ENCODE peak calls at places on chromosomes 6 and 20, in eight cellular contexts. One of them, this sample, is unnamed.

GRCh38 chr20:35870541-35871307 is 83.6 kb downstream of the SCAND1 start:
- DNase-seq in mucosa of gallbladder: no peak
- DNase-seq in dorsolateral prefrontal cortex: no peak
- DNase-seq in T-cell: no peak
- DNase-seq in activated naive CD4-positive, alpha-beta T cell treated with anti-CD3 and anti-CD28 coated beads, Interleukin-2, amount 10 ng/mL, durations not matched to agents 7 days and 5 days: no peak
- DNase-seq in NCI-H1105: no peak
- DNase-seq in HTR-8/SVneo: no peak
- DNase-seq in NAMALWA: no peak
- DNase-seq in this sample: no peak

GRCh38 chr6:157518399-157519250 is 137.6 kb downstream of the ZDHHC14 start:
- DNase-seq in mucosa of gallbladder: peak
- DNase-seq in HTR-8/SVneo: no peak
- DNase-seq in NAMALWA: no peak
- DNase-seq in activated naive CD4-positive, alpha-beta T cell treated with anti-CD3 and anti-CD28 coated beads, Interleukin-2, amount 10 ng/mL, durations not matched to agents 7 days and 5 days: no peak
- DNase-seq in T-cell: no peak
- DNase-seq in NCI-H1105: no peak
- DNase-seq in dorsolateral prefrontal cortex: no peak
- DNase-seq in this sample: no peak

GRCh38 chr6:71473908-71474307 is 185.3 kb downstream of the OGFRL1 start:
- DNase-seq in mucosa of gallbladder: peak
- DNase-seq in NCI-H1105: no peak
- DNase-seq in HTR-8/SVneo: no peak
- DNase-seq in T-cell: no peak
- DNase-seq in dorsolateral prefrontal cortex: no peak
- DNase-seq in NAMALWA: no peak
- DNase-seq in activated naive CD4-positive, alpha-beta T cell treated with anti-CD3 and anti-CD28 coated beads, Interleukin-2, amount 10 ng/mL, durations not matched to agents 7 days and 5 days: no peak
- DNase-seq in this sample: peak

GRCh38 chr20:11982289-11982957 is 64.7 kb downstream of the BTBD3 start:
- DNase-seq in HTR-8/SVneo: no peak
- DNase-seq in mucosa of gallbladder: peak
- DNase-seq in dorsolateral prefrontal cortex: no peak
- DNase-seq in activated naive CD4-positive, alpha-beta T cell treated with anti-CD3 and anti-CD28 coated beads, Interleukin-2, amount 10 ng/mL, durations not matched to agents 7 days and 5 days: no peak
- DNase-seq in NCI-H1105: no peak
- DNase-seq in T-cell: no peak
- DNase-seq in NAMALWA: no peak
- DNase-seq in this sample: no peak

GRCh38 chr6:87029711-87030314 is 65.1 kb downstream of the CGA start:
- DNase-seq in T-cell: no peak
- DNase-seq in NAMALWA: peak
- DNase-seq in mucosa of gallbladder: no peak
- DNase-seq in activated naive CD4-positive, alpha-beta T cell treated with anti-CD3 and anti-CD28 coated beads, Interleukin-2, amount 10 ng/mL, durations not matched to agents 7 days and 5 days: no peak
- DNase-seq in HTR-8/SVneo: peak
- DNase-seq in dorsolateral prefrontal cortex: no peak
- DNase-seq in NCI-H1105: peak
- DNase-seq in this sample: peak

GRCh38 chr20:8255945-8256632 is 124.0 kb downstream of the PLCB1 start:
- DNase-seq in mucosa of gallbladder: no peak
- DNase-seq in activated naive CD4-positive, alpha-beta T cell treated with anti-CD3 and anti-CD28 coated beads, Interleukin-2, amount 10 ng/mL, durations not matched to agents 7 days and 5 days: no peak
- DNase-seq in NAMALWA: no peak
- DNase-seq in dorsolateral prefrontal cortex: no peak
- DNase-seq in T-cell: no peak
- DNase-seq in HTR-8/SVneo: no peak
- DNase-seq in NCI-H1105: peak
- DNase-seq in this sample: peak

GRCh38 chr6:40395066-40395697 is 192.0 kb downstream of the LRFN2 start:
- DNase-seq in NAMALWA: no peak
- DNase-seq in dorsolateral prefrontal cortex: no peak
- DNase-seq in activated naive CD4-positive, alpha-beta T cell treated with anti-CD3 and anti-CD28 coated beads, Interleukin-2, amount 10 ng/mL, durations not matched to agents 7 days and 5 days: peak
- DNase-seq in T-cell: no peak
- DNase-seq in NCI-H1105: no peak
- DNase-seq in HTR-8/SVneo: no peak
- DNase-seq in mucosa of gallbladder: no peak
- DNase-seq in this sample: no peak

GRCh38 chr6:42315991-42316378 is 98.3 kb upstream of the MRPS10 start:
- DNase-seq in dorsolateral prefrontal cortex: no peak
- DNase-seq in NCI-H1105: no peak
- DNase-seq in NAMALWA: no peak
- DNase-seq in activated naive CD4-positive, alpha-beta T cell treated with anti-CD3 and anti-CD28 coated beads, Interleukin-2, amount 10 ng/mL, durations not matched to agents 7 days and 5 days: no peak
- DNase-seq in T-cell: no peak
- DNase-seq in HTR-8/SVneo: peak
- DNase-seq in mucosa of gallbladder: peak
- DNase-seq in this sample: peak

GRCh38 chr6:4021862-4022715 is 56.8 kb downstream of the FAM217A start:
- DNase-seq in NCI-H1105: no peak
- DNase-seq in activated naive CD4-positive, alpha-beta T cell treated with anti-CD3 and anti-CD28 coated beads, Interleukin-2, amount 10 ng/mL, durations not matched to agents 7 days and 5 days: no peak
- DNase-seq in dorsolateral prefrontal cortex: no peak
- DNase-seq in HTR-8/SVneo: no peak
- DNase-seq in T-cell: no peak
- DNase-seq in NAMALWA: peak
- DNase-seq in mucosa of gallbladder: no peak
- DNase-seq in this sample: no peak

GRCh38 chr6:133306876-133307275 is 65.7 kb downstream of the EYA4 start:
- DNase-seq in T-cell: no peak
- DNase-seq in NCI-H1105: no peak
- DNase-seq in mucosa of gallbladder: no peak
- DNase-seq in dorsolateral prefrontal cortex: no peak
- DNase-seq in NAMALWA: no peak
- DNase-seq in activated naive CD4-positive, alpha-beta T cell treated with anti-CD3 and anti-CD28 coated beads, Interleukin-2, amount 10 ng/mL, durations not matched to agents 7 days and 5 days: no peak
- DNase-seq in HTR-8/SVneo: no peak
- DNase-seq in this sample: no peak

GRCh38 chr6:158205220-158205944 is 37.2 kb downstream of the GTF2H5 start:
- DNase-seq in T-cell: no peak
- DNase-seq in HTR-8/SVneo: no peak
- DNase-seq in activated naive CD4-positive, alpha-beta T cell treated with anti-CD3 and anti-CD28 coated beads, Interleukin-2, amount 10 ng/mL, durations not matched to agents 7 days and 5 days: no peak
- DNase-seq in NCI-H1105: no peak
- DNase-seq in dorsolateral prefrontal cortex: no peak
- DNase-seq in mucosa of gallbladder: no peak
- DNase-seq in NAMALWA: no peak
- DNase-seq in this sample: no peak

GRCh38 chr20:45917790-45918141 is 5.8 kb upstream of the PLTP start:
- DNase-seq in dorsolateral prefrontal cortex: no peak
- DNase-seq in T-cell: no peak
- DNase-seq in NCI-H1105: no peak
- DNase-seq in mucosa of gallbladder: no peak
- DNase-seq in NAMALWA: no peak
- DNase-seq in activated naive CD4-positive, alpha-beta T cell treated with anti-CD3 and anti-CD28 coated beads, Interleukin-2, amount 10 ng/mL, durations not matched to agents 7 days and 5 days: no peak
- DNase-seq in HTR-8/SVneo: no peak
- DNase-seq in this sample: no peak

GRCh38 chr6:136607932-136608772 is 57.9 kb upstream of the MAP7 start:
- DNase-seq in activated naive CD4-positive, alpha-beta T cell treated with anti-CD3 and anti-CD28 coated beads, Interleukin-2, amount 10 ng/mL, durations not matched to agents 7 days and 5 days: peak
- DNase-seq in T-cell: peak
- DNase-seq in NAMALWA: peak
- DNase-seq in mucosa of gallbladder: peak
- DNase-seq in HTR-8/SVneo: peak
- DNase-seq in dorsolateral prefrontal cortex: peak
- DNase-seq in NCI-H1105: peak
- DNase-seq in this sample: no peak

GRCh38 chr6:145829102-145829501 is 14.5 kb upstream of the FBXO30 start:
- DNase-seq in activated naive CD4-positive, alpha-beta T cell treated with anti-CD3 and anti-CD28 coated beads, Interleukin-2, amount 10 ng/mL, durations not matched to agents 7 days and 5 days: no peak
- DNase-seq in mucosa of gallbladder: no peak
- DNase-seq in dorsolateral prefrontal cortex: no peak
- DNase-seq in NCI-H1105: no peak
- DNase-seq in NAMALWA: no peak
- DNase-seq in T-cell: no peak
- DNase-seq in HTR-8/SVneo: no peak
- DNase-seq in this sample: no peak

GRCh38 chr6:109526905-109527628 is 44.0 kb upstream of the ZBTB24 start:
- DNase-seq in mucosa of gallbladder: peak
- DNase-seq in HTR-8/SVneo: peak
- DNase-seq in T-cell: peak
- DNase-seq in activated naive CD4-positive, alpha-beta T cell treated with anti-CD3 and anti-CD28 coated beads, Interleukin-2, amount 10 ng/mL, durations not matched to agents 7 days and 5 days: peak
- DNase-seq in NAMALWA: peak
- DNase-seq in dorsolateral prefrontal cortex: peak
- DNase-seq in NCI-H1105: peak
- DNase-seq in this sample: no peak

GRCh38 chr6:48782230-48782629 is 671.2 kb upstream of the PTCHD4 start:
- DNase-seq in mucosa of gallbladder: no peak
- DNase-seq in T-cell: no peak
- DNase-seq in NAMALWA: no peak
- DNase-seq in HTR-8/SVneo: no peak
- DNase-seq in dorsolateral prefrontal cortex: no peak
- DNase-seq in activated naive CD4-positive, alpha-beta T cell treated with anti-CD3 and anti-CD28 coated beads, Interleukin-2, amount 10 ng/mL, durations not matched to agents 7 days and 5 days: no peak
- DNase-seq in NCI-H1105: no peak
- DNase-seq in this sample: no peak

GRCh38 chr6:31041372-31041974 is 31.2 kb downstream of the MUC22 start:
- DNase-seq in NCI-H1105: no peak
- DNase-seq in activated naive CD4-positive, alpha-beta T cell treated with anti-CD3 and anti-CD28 coated beads, Interleukin-2, amount 10 ng/mL, durations not matched to agents 7 days and 5 days: no peak
- DNase-seq in NAMALWA: no peak
- DNase-seq in T-cell: no peak
- DNase-seq in HTR-8/SVneo: no peak
- DNase-seq in mucosa of gallbladder: peak
- DNase-seq in dorsolateral prefrontal cortex: no peak
- DNase-seq in this sample: no peak

GRCh38 chr6:42135161-42135560 is 7.3 kb downstream of the C6orf132 start:
- DNase-seq in HTR-8/SVneo: no peak
- DNase-seq in activated naive CD4-positive, alpha-beta T cell treated with anti-CD3 and anti-CD28 coated beads, Interleukin-2, amount 10 ng/mL, durations not matched to agents 7 days and 5 days: no peak
- DNase-seq in NCI-H1105: no peak
- DNase-seq in mucosa of gallbladder: no peak
- DNase-seq in T-cell: no peak
- DNase-seq in NAMALWA: no peak
- DNase-seq in dorsolateral prefrontal cortex: no peak
- DNase-seq in this sample: no peak

GRCh38 chr6:114998492-114998891 is 655.7 kb upstream of the HS3ST5 start:
- DNase-seq in dorsolateral prefrontal cortex: no peak
- DNase-seq in activated naive CD4-positive, alpha-beta T cell treated with anti-CD3 and anti-CD28 coated beads, Interleukin-2, amount 10 ng/mL, durations not matched to agents 7 days and 5 days: no peak
- DNase-seq in T-cell: no peak
- DNase-seq in NCI-H1105: no peak
- DNase-seq in NAMALWA: no peak
- DNase-seq in mucosa of gallbladder: no peak
- DNase-seq in HTR-8/SVneo: no peak
- DNase-seq in this sample: no peak

GRCh38 chr6:33843086-33843695 is 39.4 kb upstream of the MLN start:
- DNase-seq in activated naive CD4-positive, alpha-beta T cell treated with anti-CD3 and anti-CD28 coated beads, Interleukin-2, amount 10 ng/mL, durations not matched to agents 7 days and 5 days: no peak
- DNase-seq in HTR-8/SVneo: no peak
- DNase-seq in NCI-H1105: no peak
- DNase-seq in T-cell: no peak
- DNase-seq in NAMALWA: no peak
- DNase-seq in mucosa of gallbladder: no peak
- DNase-seq in dorsolateral prefrontal cortex: no peak
- DNase-seq in this sample: no peak

GRCh38 chr20:53636725-53637097 is 43.1 kb upstream of the ZNF217 start:
- DNase-seq in dorsolateral prefrontal cortex: no peak
- DNase-seq in activated naive CD4-positive, alpha-beta T cell treated with anti-CD3 and anti-CD28 coated beads, Interleukin-2, amount 10 ng/mL, durations not matched to agents 7 days and 5 days: no peak
- DNase-seq in NCI-H1105: no peak
- DNase-seq in T-cell: no peak
- DNase-seq in HTR-8/SVneo: no peak
- DNase-seq in NAMALWA: no peak
- DNase-seq in mucosa of gallbladder: no peak
- DNase-seq in this sample: no peak

GRCh38 chr6:83978324-83978734 is 55.2 kb upstream of the MRAP2 start:
- DNase-seq in dorsolateral prefrontal cortex: no peak
- DNase-seq in mucosa of gallbladder: no peak
- DNase-seq in activated naive CD4-positive, alpha-beta T cell treated with anti-CD3 and anti-CD28 coated beads, Interleukin-2, amount 10 ng/mL, durations not matched to agents 7 days and 5 days: no peak
- DNase-seq in T-cell: no peak
- DNase-seq in NCI-H1105: no peak
- DNase-seq in HTR-8/SVneo: no peak
- DNase-seq in NAMALWA: no peak
- DNase-seq in this sample: no peak

GRCh38 chr6:14848019-14848418 is 397.9 kb upstream of the JARID2 start:
- DNase-seq in mucosa of gallbladder: no peak
- DNase-seq in NCI-H1105: no peak
- DNase-seq in NAMALWA: no peak
- DNase-seq in activated naive CD4-positive, alpha-beta T cell treated with anti-CD3 and anti-CD28 coated beads, Interleukin-2, amount 10 ng/mL, durations not matched to agents 7 days and 5 days: no peak
- DNase-seq in T-cell: no peak
- DNase-seq in HTR-8/SVneo: no peak
- DNase-seq in dorsolateral prefrontal cortex: no peak
- DNase-seq in this sample: no peak

GRCh38 chr20:35318502-35319157 is 26.4 kb upstream of the FAM83C start:
- DNase-seq in NAMALWA: no peak
- DNase-seq in dorsolateral prefrontal cortex: no peak
- DNase-seq in T-cell: no peak
- DNase-seq in HTR-8/SVneo: peak
- DNase-seq in NCI-H1105: no peak
- DNase-seq in activated naive CD4-positive, alpha-beta T cell treated with anti-CD3 and anti-CD28 coated beads, Interleukin-2, amount 10 ng/mL, durations not matched to agents 7 days and 5 days: no peak
- DNase-seq in mucosa of gallbladder: peak
- DNase-seq in this sample: peak

GRCh38 chr6:152462716-152463115 is 174.4 kb downstream of the SYNE1 start:
- DNase-seq in T-cell: no peak
- DNase-seq in dorsolateral prefrontal cortex: no peak
- DNase-seq in NAMALWA: no peak
- DNase-seq in NCI-H1105: no peak
- DNase-seq in HTR-8/SVneo: no peak
- DNase-seq in mucosa of gallbladder: no peak
- DNase-seq in activated naive CD4-positive, alpha-beta T cell treated with anti-CD3 and anti-CD28 coated beads, Interleukin-2, amount 10 ng/mL, durations not matched to agents 7 days and 5 days: no peak
- DNase-seq in this sample: no peak

GRCh38 chr6:37021356-37022129 is 16.1 kb downstream of the FGD2 start:
- DNase-seq in activated naive CD4-positive, alpha-beta T cell treated with anti-CD3 and anti-CD28 coated beads, Interleukin-2, amount 10 ng/mL, durations not matched to agents 7 days and 5 days: peak
- DNase-seq in NAMALWA: peak
- DNase-seq in dorsolateral prefrontal cortex: no peak
- DNase-seq in T-cell: peak
- DNase-seq in mucosa of gallbladder: no peak
- DNase-seq in HTR-8/SVneo: peak
- DNase-seq in NCI-H1105: peak
- DNase-seq in this sample: no peak

GRCh38 chr6:26125015-26125690 is 37.9 kb downstream of the HFE start:
- DNase-seq in NCI-H1105: no peak
- DNase-seq in mucosa of gallbladder: no peak
- DNase-seq in HTR-8/SVneo: no peak
- DNase-seq in T-cell: peak
- DNase-seq in activated naive CD4-positive, alpha-beta T cell treated with anti-CD3 and anti-CD28 coated beads, Interleukin-2, amount 10 ng/mL, durations not matched to agents 7 days and 5 days: peak
- DNase-seq in dorsolateral prefrontal cortex: no peak
- DNase-seq in NAMALWA: peak
- DNase-seq in this sample: no peak

GRCh38 chr6:89369009-89369408 is 16.5 kb upstream of the UBE2J1 start:
- DNase-seq in NAMALWA: no peak
- DNase-seq in dorsolateral prefrontal cortex: no peak
- DNase-seq in HTR-8/SVneo: no peak
- DNase-seq in NCI-H1105: no peak
- DNase-seq in T-cell: no peak
- DNase-seq in mucosa of gallbladder: peak
- DNase-seq in activated naive CD4-positive, alpha-beta T cell treated with anti-CD3 and anti-CD28 coated beads, Interleukin-2, amount 10 ng/mL, durations not matched to agents 7 days and 5 days: no peak
- DNase-seq in this sample: peak

GRCh38 chr6:10555625-10556309 is 34.6 kb downstream of the GCNT2 start:
- DNase-seq in T-cell: no peak
- DNase-seq in mucosa of gallbladder: peak
- DNase-seq in activated naive CD4-positive, alpha-beta T cell treated with anti-CD3 and anti-CD28 coated beads, Interleukin-2, amount 10 ng/mL, durations not matched to agents 7 days and 5 days: no peak
- DNase-seq in dorsolateral prefrontal cortex: peak
- DNase-seq in NAMALWA: no peak
- DNase-seq in NCI-H1105: peak
- DNase-seq in HTR-8/SVneo: peak
- DNase-seq in this sample: peak

GRCh38 chr20:31674895-31675827 is 37.4 kb downstream of the COX4I2 start:
- DNase-seq in mucosa of gallbladder: peak
- DNase-seq in NCI-H1105: no peak
- DNase-seq in dorsolateral prefrontal cortex: peak
- DNase-seq in activated naive CD4-positive, alpha-beta T cell treated with anti-CD3 and anti-CD28 coated beads, Interleukin-2, amount 10 ng/mL, durations not matched to agents 7 days and 5 days: peak
- DNase-seq in HTR-8/SVneo: no peak
- DNase-seq in NAMALWA: peak
- DNase-seq in T-cell: peak
- DNase-seq in this sample: peak

GRCh38 chr6:150857906-150858365 is 7.6 kb upstream of the MTHFD1L start:
- DNase-seq in HTR-8/SVneo: no peak
- DNase-seq in T-cell: no peak
- DNase-seq in NAMALWA: no peak
- DNase-seq in dorsolateral prefrontal cortex: no peak
- DNase-seq in activated naive CD4-positive, alpha-beta T cell treated with anti-CD3 and anti-CD28 coated beads, Interleukin-2, amount 10 ng/mL, durations not matched to agents 7 days and 5 days: no peak
- DNase-seq in NCI-H1105: no peak
- DNase-seq in mucosa of gallbladder: no peak
- DNase-seq in this sample: no peak

GRCh38 chr6:111199935-111200822 is 112.9 kb downstream of the SLC16A10 start:
- DNase-seq in HTR-8/SVneo: no peak
- DNase-seq in T-cell: no peak
- DNase-seq in NCI-H1105: no peak
- DNase-seq in mucosa of gallbladder: no peak
- DNase-seq in dorsolateral prefrontal cortex: no peak
- DNase-seq in NAMALWA: no peak
- DNase-seq in activated naive CD4-positive, alpha-beta T cell treated with anti-CD3 and anti-CD28 coated beads, Interleukin-2, amount 10 ng/mL, durations not matched to agents 7 days and 5 days: no peak
- DNase-seq in this sample: no peak

GRCh38 chr20:62801284-62802010 is 3.2 kb upstream of the OGFR start:
- DNase-seq in T-cell: no peak
- DNase-seq in NCI-H1105: no peak
- DNase-seq in NAMALWA: no peak
- DNase-seq in mucosa of gallbladder: no peak
- DNase-seq in activated naive CD4-positive, alpha-beta T cell treated with anti-CD3 and anti-CD28 coated beads, Interleukin-2, amount 10 ng/mL, durations not matched to agents 7 days and 5 days: no peak
- DNase-seq in HTR-8/SVneo: no peak
- DNase-seq in dorsolateral prefrontal cortex: no peak
- DNase-seq in this sample: no peak

GRCh38 chr6:33417127-33417902 is 592 bp downstream of the CUTA start:
- DNase-seq in NAMALWA: no peak
- DNase-seq in mucosa of gallbladder: no peak
- DNase-seq in HTR-8/SVneo: no peak
- DNase-seq in NCI-H1105: no peak
- DNase-seq in activated naive CD4-positive, alpha-beta T cell treated with anti-CD3 and anti-CD28 coated beads, Interleukin-2, amount 10 ng/mL, durations not matched to agents 7 days and 5 days: peak
- DNase-seq in dorsolateral prefrontal cortex: no peak
- DNase-seq in T-cell: no peak
- DNase-seq in this sample: no peak

This sample was measured in epithelial cell of prostate.